ENCODE peak calls at places on chromosomes 13 and 19, in seven cellular contexts. D is ovary, C is SIG-M5, H is GM12891, E is left ventricle myocardium inferior, F is HCT116, G is SW 1271. Q is an unnamed sample.

GRCh38 chr19:35126624-35126959 is 8.3 kb downstream of the LGI4 start:
- DNase-seq in G (no peak), C (no peak), F (no peak), D (no peak), H (no peak), E (no peak), Q (no peak)

GRCh38 chr13:22024381-22024994 is 353.6 kb downstream of the FGF9 start:
- DNase-seq in G (no peak), F (no peak), H (no peak), C (no peak), E (no peak), D (no peak), Q (no peak)

GRCh38 chr13:20160346-20161274 is at the start of gene GJA3:
- DNase-seq in E (peak), H (peak), F (no peak), G (no peak), C (no peak), D (no peak), Q (no peak)

GRCh38 chr19:3324405-3324856 is 42.0 kb upstream of the NFIC start:
- DNase-seq in C (no peak), D (peak), F (peak), H (no peak), G (no peak), E (peak), Q (no peak)

GRCh38 chr13:84430015-84430414 is 547.7 kb upstream of the SLITRK1 start:
- DNase-seq in E (no peak), F (no peak), H (no peak), D (no peak), G (no peak), C (no peak), Q (no peak)

GRCh38 chr13:60230593-60230992 is 66.9 kb upstream of the DIAPH3 start:
- DNase-seq in F (no peak), H (no peak), D (no peak), C (no peak), E (no peak), G (no peak), Q (no peak)

GRCh38 chr13:30421093-30422055 is 919 bp upstream of the UBE2L5 start:
- DNase-seq in C (no peak), E (peak), G (peak), D (peak), H (peak), F (no peak), Q (peak)

GRCh38 chr19:16649734-16650133 is 10.2 kb downstream of the SMIM7 start:
- DNase-seq in E (no peak), C (no peak), H (no peak), F (no peak), D (no peak), G (no peak), Q (no peak)

GRCh38 chr13:108426893-108427292 is 157.4 kb downstream of the TNFSF13B start:
- DNase-seq in C (no peak), F (no peak), E (no peak), D (no peak), H (no peak), G (no peak), Q (peak)

GRCh38 chr13:76884571-76885202 is 1.5 kb downstream of the KCTD12 start:
- DNase-seq in G (no peak), H (no peak), C (peak), E (no peak), D (peak), F (no peak), Q (no peak)

GRCh38 chr19:45809643-45810159 is 5.4 kb downstream of the RSPH6A start:
- DNase-seq in H (no peak), C (no peak), G (no peak), D (no peak), E (no peak), F (no peak), Q (peak)

GRCh38 chr13:42495256-42495655 is 78.7 kb upstream of the TNFSF11 start:
- DNase-seq in G (no peak), F (no peak), H (no peak), D (no peak), C (no peak), E (no peak), Q (no peak)

GRCh38 chr19:42246143-42246868 is 3.9 kb upstream of the GSK3A start:
- DNase-seq in C (no peak), H (no peak), F (no peak), E (peak), G (no peak), D (peak), Q (no peak)

GRCh38 chr19:28396259-28396940 is 816.6 kb downstream of the UQCRFS1 start:
- DNase-seq in G (no peak), H (no peak), F (no peak), E (no peak), D (no peak), C (no peak), Q (no peak)

GRCh38 chr13:27654816-27655215 is 33.1 kb downstream of the POLR1D start:
- DNase-seq in D (no peak), F (no peak), E (no peak), H (no peak), C (no peak), G (no peak), Q (no peak)

Q was measured in smooth muscle cell of the brain vasculature.